ENCODE peak calls at places on chromosomes 4 and X, in six cellular contexts. W is NCI-H1105 treated with DMSO at 0.1 percent for 48 hours; Z is adrenal gland; Y is amygdala; O is activated T-helper 9 cell treated with anti-CD3 and anti-CD28 coated beads, Interleukin-2, amount 50 U/mL, for 16 hours; P is NCI-H1092. L is an unnamed sample.

GRCh38 chr4:178689926-178690325 is 1247.7 kb upstream of the AGA start:
- DNase-seq in P (no peak), Y (no peak), W (no peak), Z (no peak), O (no peak), L (no peak)

GRCh38 chrX:44568196-44568595 is 25.5 kb upstream of the FUNDC1 start:
- DNase-seq in P (no peak), O (no peak), Y (no peak), W (no peak), Z (no peak), L (no peak)

GRCh38 chr4:32226201-32226600 is 1506.0 kb downstream of the PCDH7 start:
- DNase-seq in O (no peak), W (no peak), Z (no peak), P (no peak), Y (no peak), L (no peak)

GRCh38 chrX:12950851-12951589 is 23.9 kb upstream of the TMSB4X start:
- DNase-seq in O (peak; percentile 54), Z (peak; percentile 18), P (no peak), Y (no peak), W (no peak), L (no peak)

GRCh38 chrX:115939070-115939469 is 231.5 kb upstream of the AGTR2 start:
- DNase-seq in Y (no peak), O (no peak), P (no peak), W (no peak), Z (no peak), L (no peak)

GRCh38 chrX:135424469-135424868 is 2.7 kb downstream of the SMIM10L2A start:
- DNase-seq in O (no peak), P (no peak), W (no peak), Z (no peak), Y (no peak), L (no peak)

GRCh38 chrX:123450217-123450616 is 266.1 kb downstream of the GRIA3 start:
- DNase-seq in W (peak; percentile 7), P (no peak), Y (no peak), Z (peak; percentile 4), O (no peak), L (no peak)

GRCh38 chrX:94662665-94663064 is 988.7 kb downstream of the FAM133A start:
- DNase-seq in W (peak; percentile 20), O (no peak), Z (no peak), Y (no peak), P (no peak), L (no peak)

GRCh38 chr4:121728066-121728465 is 31.3 kb upstream of the ANXA5 start:
- DNase-seq in O (no peak), Z (no peak), W (no peak), Y (no peak), P (no peak), L (no peak)